ENCODE peak calls at places on chromosome 5, in seven cellular contexts. L is HL-60; N is EH; V is HTR-8/SVneo; W is activated CD8-positive, alpha-beta memory T cell treated with anti-CD3 and anti-CD28 coated beads for 1 hour; M is WTC11; A is AG08396. T is an unnamed sample.

GRCh38 chr5:10535237-10535530 is 28.7 kb upstream of the ANKRD33B start:
- DNase-seq in A (no peak), W (no peak), L (no peak), V (no peak), M (no peak), N (no peak), T (no peak)

GRCh38 chr5:169548315-169548714 is 35.3 kb upstream of the SPDL1 start:
- DNase-seq in A (peak), M (no peak), N (peak), L (no peak), V (peak), W (no peak), T (no peak)

GRCh38 chr5:109566361-109566760 is 123.4 kb upstream of the MAN2A1 start:
- DNase-seq in N (no peak), M (no peak), L (no peak), A (no peak), W (no peak), V (no peak), T (no peak)

GRCh38 chr5:116876240-116876840 is 301.7 kb upstream of the SEMA6A start:
- DNase-seq in A (no peak), V (no peak), M (no peak), N (no peak), L (no peak), W (no peak), T (no peak)

GRCh38 chr5:21145376-21145775 is 1157.4 kb upstream of the CDH18 start:
- DNase-seq in N (no peak), L (no peak), W (no peak), A (no peak), M (no peak), V (no peak), T (no peak)

GRCh38 chr5:172683696-172684464 is 42.8 kb downstream of the NEURL1B start:
- DNase-seq in V (no peak), W (peak), A (no peak), N (no peak), M (peak), L (no peak), T (peak)

GRCh38 chr5:38452201-38452600 is 104.2 kb downstream of the LIFR start:
- DNase-seq in W (no peak), N (no peak), L (no peak), M (no peak), A (no peak), V (no peak), T (no peak)

GRCh38 chr5:32810812-32811211 is 99.7 kb downstream of the NPR3 start:
- DNase-seq in M (no peak), V (peak), A (peak), L (no peak), N (peak), W (no peak), T (no peak)

GRCh38 chr5:124630767-124631704 is 115.4 kb downstream of the ZNF608 start:
- DNase-seq in M (no peak), N (peak), A (no peak), V (no peak), W (no peak), L (no peak), T (no peak)

GRCh38 chr5:58455066-58455465 is 4.8 kb downstream of the PLK2 start:
- DNase-seq in V (no peak), W (no peak), L (no peak), M (no peak), A (no peak), N (peak), T (no peak)

GRCh38 chr5:151694035-151694485 is 7.3 kb upstream of the SPARC start:
- DNase-seq in W (no peak), A (no peak), M (no peak), L (no peak), N (peak), V (no peak), T (no peak)

GRCh38 chr5:978693-979092 is 29.9 kb upstream of the NKD2 start:
- DNase-seq in A (no peak), V (no peak), W (no peak), N (no peak), L (no peak), M (no peak), T (no peak)

GRCh38 chr5:122311888-122312669 is at the start of gene SNCAIP:
- DNase-seq in W (no peak), A (peak), M (peak), N (peak), V (no peak), L (no peak), T (no peak)

GRCh38 chr5:12133520-12133919 is 229.3 kb upstream of the CTNND2 start:
- DNase-seq in V (no peak), W (no peak), M (no peak), A (no peak), N (no peak), L (no peak), T (no peak)

GRCh38 chr5:141208478-141208877 is at the start of gene PCDHB12:
- DNase-seq in A (peak), M (peak), L (no peak), N (peak), W (no peak), V (peak), T (no peak)

GRCh38 chr5:172713113-172713808 is 57.7 kb downstream of the DUSP1 start:
- DNase-seq in N (peak), A (peak), M (peak), W (peak), L (no peak), V (peak), T (peak)